ENCODE peak calls at places on chromosomes 6 and 20, in nine cellular contexts. F is left lung, Z is upper lobe of left lung, H is hepatocyte, I is MM.1S, A is uterus, B is esophagus muscularis mucosa, K is neural progenitor cell, T is heart left ventricle. E is an unnamed sample.

GRCh38 chr6:26613717-26614683 is 17.2 kb downstream of the ABT1 start:
- DNase-seq in I (no peak), F (no peak), K (peak; percentile 72), B (no peak), T (no peak), Z (peak; percentile 57), A (no peak), H (peak; percentile 37), E (no peak)

GRCh38 chr6:26295691-26296555 is 69.1 kb upstream of the BTN3A2 start:
- DNase-seq in F (no peak), A (no peak), T (no peak), B (no peak), I (no peak), Z (no peak), K (no peak), H (peak; percentile 68), E (no peak)

GRCh38 chr20:46361386-46361785 is 45.0 kb downstream of the ELMO2 start:
- DNase-seq in I (no peak), K (no peak), H (no peak), T (no peak), B (no peak), F (no peak), A (no peak), Z (no peak), E (no peak)

GRCh38 chr6:140671926-140672325 is 1297.5 kb upstream of the CITED2 start:
- DNase-seq in H (no peak), F (no peak), B (no peak), K (peak; percentile 13), A (no peak), Z (no peak), I (no peak), T (no peak), E (no peak)

GRCh38 chr20:953742-954141 is 37.6 kb upstream of the ANGPT4 start:
- DNase-seq in B (no peak), H (no peak), K (peak; percentile 43), I (no peak), F (no peak), Z (no peak), A (no peak), T (no peak), E (no peak)

GRCh38 chr6:40352527-40353170 is 234.5 kb downstream of the LRFN2 start:
- DNase-seq in A (no peak), B (peak; percentile 72), F (no peak), K (no peak), Z (no peak), H (no peak), T (peak; percentile 7), I (no peak), E (no peak)

GRCh38 chr20:58547527-58548475 is 32.6 kb upstream of the APCDD1L start:
- DNase-seq in A (no peak), I (no peak), T (no peak), B (peak; percentile 47), K (no peak), F (no peak), Z (no peak), H (no peak), E (no peak)

GRCh38 chr6:50185006-50185405 is 135.3 kb upstream of the DEFB112 start:
- DNase-seq in T (no peak), A (no peak), I (no peak), F (no peak), Z (no peak), H (peak; percentile 11), B (no peak), K (peak; percentile 70), E (no peak)

GRCh38 chr6:148629910-148630470 is 116.8 kb upstream of the UST start:
- DNase-seq in A (no peak), H (no peak), Z (no peak), B (no peak), F (no peak), T (no peak), K (no peak), I (no peak), E (no peak)

GRCh38 chr6:148624025-148624424 is 122.8 kb upstream of the UST start:
- DNase-seq in F (no peak), I (no peak), B (no peak), H (no peak), T (no peak), K (no peak), A (no peak), Z (no peak), E (no peak)

GRCh38 chr6:148628251-148628650 is 118.6 kb upstream of the UST start:
- DNase-seq in Z (no peak), B (no peak), K (peak; percentile 12), I (no peak), T (no peak), H (no peak), F (no peak), A (no peak), E (no peak)

GRCh38 chr6:148635070-148635743 is 111.6 kb upstream of the UST start:
- DNase-seq in K (no peak), Z (no peak), F (no peak), T (no peak), A (no peak), I (no peak), H (no peak), B (no peak), E (no peak)

DNA sequence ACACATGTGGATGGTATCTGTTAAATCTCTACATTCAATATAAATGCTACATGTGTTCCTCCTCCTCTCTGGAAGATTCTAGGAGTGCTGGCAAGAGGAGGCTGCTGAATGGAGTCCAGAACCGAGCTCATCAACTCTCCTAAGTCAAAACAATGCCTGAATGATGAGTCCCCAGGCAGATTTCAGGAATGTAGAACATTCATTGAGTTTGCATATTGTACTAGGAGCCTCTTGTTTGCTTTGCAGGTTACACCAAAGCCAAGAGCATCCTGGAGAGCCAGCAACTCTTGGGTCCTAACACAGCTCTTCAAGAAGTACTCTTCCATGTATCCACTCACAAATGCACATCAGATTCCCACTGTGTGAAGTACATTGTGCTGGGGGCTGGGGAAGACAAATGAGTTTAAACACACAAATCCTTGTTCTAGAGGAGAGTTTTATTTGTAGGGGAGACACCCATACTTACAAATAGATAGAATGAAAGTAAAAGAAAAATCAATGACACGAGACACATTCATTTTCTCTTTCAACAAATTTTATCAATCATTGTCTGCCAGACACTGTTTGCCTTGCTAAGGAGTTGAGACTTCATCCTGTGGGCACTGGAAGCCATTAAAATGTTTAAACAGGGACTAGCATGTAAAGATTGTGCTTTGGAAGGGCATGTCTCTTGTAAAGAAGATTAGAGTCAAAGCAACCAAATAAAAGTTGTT is 117.5 kb upstream of the UST start:
- DNase-seq in I (no peak), Z (no peak), H (no peak), K (no peak), T (no peak), F (no peak), B (no peak), A (peak; percentile 20), E (no peak)
- H3K36me3 ChIP-seq in I (no peaks in the 10 kb centered on the region), Z (no peaks in the 10 kb centered on the region), H (no peaks in the 10 kb centered on the region), K (no peaks in the 10 kb centered on the region), T (no peaks in the 10 kb centered on the region), F (no peaks in the 10 kb centered on the region), B (no peaks in the 10 kb centered on the region), A (no peaks in the 10 kb centered on the region), E (no peaks in the 10 kb centered on the region)

DNA sequence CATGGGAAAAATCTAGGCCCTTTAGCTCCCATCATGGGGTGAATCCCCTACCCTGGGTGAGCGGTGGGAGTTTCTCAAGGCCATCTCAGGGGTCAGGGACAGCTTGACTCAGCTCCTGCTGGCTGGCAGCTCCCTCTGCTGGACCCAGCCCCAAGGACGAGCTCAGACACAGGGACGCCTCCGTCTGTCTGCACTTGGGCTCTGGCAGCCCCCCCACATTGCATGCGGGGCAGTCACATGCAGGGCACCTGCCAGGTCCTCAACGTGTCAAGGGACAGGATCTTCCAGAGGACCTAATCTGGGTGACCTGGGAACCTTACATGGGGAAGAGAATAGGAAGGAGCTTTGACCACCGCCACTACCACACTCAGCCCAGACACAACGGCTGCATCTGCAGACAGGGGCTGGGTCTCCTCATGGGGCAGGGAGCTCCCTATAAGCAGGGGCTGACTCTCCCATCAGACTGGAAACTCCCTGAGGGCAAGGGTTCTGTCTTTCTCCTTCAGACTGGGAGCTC is 173.4 kb downstream of the MRPL14 start:
- DNase-seq in I (no peak), T (peak; percentile 53), K (peak; percentile 53), B (no peak), F (no peak), Z (peak; percentile 41), H (peak; percentile 41), A (no peak), E (peak; percentile 50)
- TF ChIP-seq CTCF in I (no peak), T (peak; percentile 40), K (peak; percentile 42), B (peak; percentile 11), F (no peak), Z (peak; percentile 16), H (peak; percentile 45), A (no peak), E (peak; percentile 25)

GRCh38 chr6:111484655-111484974 is 1.6 kb upstream of the REV3L start:
- DNase-seq in T (no peak), I (peak; percentile 11), Z (no peak), H (no peak), F (no peak), B (no peak), A (no peak), K (no peak), E (no peak)

GRCh38 chr6:111482959-111483735 is at the start of gene REV3L:
- DNase-seq in H (peak; percentile 92), T (peak; percentile 90), F (peak; percentile 90), I (peak; percentile 83), A (peak; percentile 94), B (peak; percentile 97), Z (peak; percentile 95), K (peak; percentile 95), E (peak; percentile 91)

GRCh38 chr6:111485316-111485715 is 2.3 kb upstream of the REV3L start:
- DNase-seq in T (no peak), Z (no peak), B (no peak), H (no peak), A (no peak), K (no peak), F (no peak), I (no peak), E (no peak)

GRCh38 chr6:111482236-111482958 is 621 bp downstream of the REV3L start:
- DNase-seq in F (peak; percentile 52), H (peak; percentile 78), I (peak; percentile 44), Z (peak; percentile 92), T (peak; percentile 57), B (no peak), K (peak; percentile 59), A (peak; percentile 69), E (peak; percentile 47)

DNA sequence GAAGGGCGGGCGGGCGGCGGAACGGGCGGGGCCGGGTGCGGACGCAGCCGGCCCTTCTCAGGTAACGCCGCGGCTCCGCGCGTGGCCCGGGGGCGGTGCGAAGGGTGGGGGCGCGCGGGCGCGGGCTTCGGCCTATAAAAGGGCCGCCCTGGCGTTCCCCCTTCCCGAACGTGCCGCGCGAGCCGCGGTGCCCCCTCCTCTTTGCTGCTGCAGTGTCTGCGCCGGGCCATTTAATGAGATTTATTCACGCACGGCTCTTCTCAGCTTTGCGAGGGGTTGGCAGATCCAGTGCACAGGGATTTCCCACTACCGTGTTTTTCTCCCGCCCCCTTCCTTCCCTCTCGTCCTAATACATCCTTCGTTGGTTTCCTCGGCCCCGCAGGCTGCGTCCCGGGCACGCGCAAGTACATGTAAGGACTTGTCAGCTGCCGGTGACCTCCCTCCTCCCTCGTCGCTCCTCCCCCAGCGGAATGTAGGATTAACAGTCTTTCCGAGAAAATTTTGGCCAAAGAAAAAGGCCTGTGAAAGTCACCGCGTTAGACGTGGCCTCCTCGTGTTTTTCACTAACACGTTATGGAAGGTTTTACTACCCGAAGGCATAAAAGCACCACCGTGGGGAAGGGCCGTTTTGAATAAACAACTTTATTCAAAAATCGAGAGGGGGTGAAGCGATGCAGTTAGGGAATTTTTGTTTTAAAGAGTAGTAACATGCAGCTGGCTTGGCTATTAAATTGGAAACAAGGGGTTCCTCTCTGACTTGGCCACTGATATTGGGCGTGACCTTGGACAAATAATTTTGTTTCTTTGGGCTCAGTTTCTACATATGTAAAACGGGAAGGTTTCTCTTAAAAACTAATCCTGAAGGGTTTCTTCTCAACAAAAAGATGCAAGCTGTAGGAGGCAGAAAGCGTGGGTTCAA is 977 bp upstream of the REV3L start:
- DNase-seq in I (peak; percentile 88), K (peak; percentile 91), B (peak; percentile 98), T (peak; percentile 94), Z (peak; percentile 98), F (peak; percentile 95), A (peak; percentile 98), H (peak; percentile 96), E (peak; percentile 94)
- H3K4me1 ChIP-seq in I (peaks cover 25% of the 10 kb centered on the region), K (peaks cover 39% of the 10 kb centered on the region), B (peaks cover 22% of the 10 kb centered on the region), T (peaks cover 13% of the 10 kb centered on the region), Z (peaks cover 20% of the 10 kb centered on the region), F (peaks cover 18% of the 10 kb centered on the region), A (no peaks in the 10 kb centered on the region), H (peaks cover 12% of the 10 kb centered on the region), E (peaks cover 7% of the 10 kb centered on the region)

GRCh38 chr6:166936079-166936787 is 20.1 kb downstream of the RNASET2 start:
- DNase-seq in Z (no peak), H (no peak), A (no peak), T (no peak), K (no peak), I (no peak), B (no peak), F (no peak), E (no peak)
- H3K36me3 ChIP-seq in Z (peaks cover 11% of the 10 kb centered on the region), H (no peaks in the 10 kb centered on the region), A (no peaks in the 10 kb centered on the region), T (peaks cover 56% of the 10 kb centered on the region), K (no peaks in the 10 kb centered on the region), I (no peaks in the 10 kb centered on the region), B (peaks cover 31% of the 10 kb centered on the region), F (peaks cover 88% of the 10 kb centered on the region), E (no peaks in the 10 kb centered on the region)